ENCODE peak calls at places on chromosomes 13 and 19, in eight cellular contexts. V is progenitor cell of endocrine pancreas, C is thoracic aorta, N is neural crest cell, U is H9, D is WTC11, S is GM12865, B is B cell. O is an unnamed sample.

GRCh38 chr13:51552027-51552426 is 32.2 kb upstream of the WDFY2 start:
- DNase-seq in N (no peak), V (no peak), C (no peak), D (no peak), U (no peak), S (peak; percentile 16), B (no peak), O (no peak)

GRCh38 chr13:82116422-82116989 is 1765.8 kb downstream of the SLITRK1 start:
- DNase-seq in U (no peak), C (no peak), D (no peak), S (no peak), V (no peak), B (no peak), N (no peak), O (no peak)

GRCh38 chr13:69683921-69684663 is 423.5 kb upstream of the ATXN8OS start:
- DNase-seq in B (no peak), S (peak; percentile 29), C (no peak), N (no peak), U (no peak), D (no peak), V (peak; percentile 22), O (no peak)

GRCh38 chr13:45851171-45851889 is at the start of gene SIAH3:
- DNase-seq in V (no peak), U (peak; percentile 43), B (no peak), N (no peak), D (peak; percentile 23), C (no peak), S (no peak), O (no peak)

GRCh38 chr13:41658057-41658642 is 200.8 kb downstream of the RGCC start:
- DNase-seq in U (no peak), B (no peak), D (no peak), V (no peak), S (no peak), N (no peak), C (no peak), O (no peak)

GRCh38 chr19:3075605-3076431 is 13.5 kb upstream of the TLE5 start:
- DNase-seq in D (peak; percentile 76), V (peak; percentile 73), B (peak; percentile 74), C (no peak), N (peak; percentile 63), U (peak; percentile 67), S (peak; percentile 66), O (peak; percentile 60)

GRCh38 chr19:50365434-50366306 is at the start of gene NAPSA:
- DNase-seq in S (peak; percentile 74), C (no peak), V (no peak), U (no peak), B (no peak), D (no peak), N (no peak), O (no peak)

GRCh38 chr19:55487884-55488687 is at the start of gene SSC5D:
- DNase-seq in S (no peak), V (no peak), D (no peak), N (no peak), B (no peak), U (no peak), C (no peak), O (no peak)

GRCh38 chr19:19551862-19552192 is 13.8 kb downstream of the CILP2 start:
- DNase-seq in V (no peak), U (no peak), N (no peak), B (no peak), D (no peak), C (no peak), S (no peak), O (no peak)
- TF ChIP-seq CTCF in V (no peak), U (no peak), N (no peak), B (no peak), D (no peak), C (no peak), S (no peak), O (no peak)

GRCh38 chr13:80251403-80251802 is 89.5 kb downstream of the SPRY2 start:
- DNase-seq in C (no peak), V (no peak), B (no peak), U (no peak), S (peak; percentile 24), D (no peak), N (no peak), O (peak; percentile 5)
- TF ChIP-seq CTCF in C (no peak), V (no peak), B (no peak), U (peak; percentile 31), S (no peak), D (no peak), N (no peak), O (no peak)

DNA sequence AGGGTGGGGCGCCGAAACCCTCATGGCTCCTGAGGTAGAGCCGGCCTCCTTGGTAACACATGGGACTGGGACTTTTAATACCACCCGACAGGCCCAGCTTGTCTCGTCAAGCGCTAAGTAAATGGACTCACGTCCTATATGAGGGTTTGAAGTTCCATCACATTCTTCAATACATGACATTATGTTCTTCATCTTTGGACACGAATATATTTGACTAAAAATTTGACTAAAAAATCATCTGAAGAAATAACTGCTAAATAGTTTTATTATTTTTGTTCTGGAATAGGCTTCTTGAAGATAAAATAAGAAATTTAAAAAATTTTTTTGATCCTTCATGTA is 335 bp upstream of the ZNF607 start:
- DNase-seq in V (no peak), U (no peak), S (no peak), C (no peak), D (no peak), B (no peak), N (no peak), O (no peak)
- TF ChIP-seq CTCF in V (no peak), U (no peak), S (no peak), C (peak; percentile 4), D (no peak), B (peak; percentile 25), N (peak; percentile 41), O (no peak)

DNA sequence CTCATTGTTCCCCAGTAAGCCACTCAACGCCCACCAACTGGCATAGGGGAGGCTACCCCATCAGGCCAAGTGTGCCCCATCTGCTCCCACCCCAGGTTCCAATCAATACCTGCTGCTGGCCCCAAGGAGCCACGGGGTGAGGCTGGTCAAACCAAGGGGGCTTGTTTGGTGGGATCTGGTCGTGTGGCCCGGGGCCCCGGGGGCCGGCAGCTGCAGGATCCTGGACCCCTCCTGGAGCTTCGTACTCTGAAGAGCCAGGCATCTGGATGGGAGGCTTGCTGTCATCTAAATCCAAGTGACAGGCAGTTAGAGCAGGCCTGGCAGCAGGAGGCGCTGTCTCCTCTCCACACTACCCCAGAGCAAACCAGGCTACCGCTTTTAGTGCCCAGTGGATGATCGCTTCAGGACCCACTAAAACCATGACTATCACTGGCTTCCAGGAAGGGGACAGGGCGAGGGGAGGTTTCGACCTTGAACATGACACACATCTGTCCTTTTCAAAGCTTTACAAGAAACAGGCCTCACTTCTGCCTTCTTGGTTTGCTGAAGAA is 14.2 kb downstream of the CHERP start:
- DNase-seq in D (peak; percentile 59), V (no peak), N (peak; percentile 16), B (no peak), C (no peak), U (peak; percentile 56), S (peak; percentile 76), O (no peak)
- TF ChIP-seq CTCF in D (peak; percentile 41), V (peak; percentile 31), N (peak; percentile 53), B (peak; percentile 43), C (no peak), U (peak; percentile 70), S (peak; percentile 70), O (no peak)

GRCh38 chr19:42293966-42294365 is 8.0 kb upstream of the PRR19 start:
- DNase-seq in V (no peak), B (no peak), S (no peak), C (no peak), U (no peak), D (no peak), N (no peak), O (no peak)

GRCh38 chr19:42294471-42295137 is 7.3 kb upstream of the PRR19 start:
- DNase-seq in C (no peak), N (no peak), D (no peak), B (no peak), S (no peak), U (no peak), V (no peak), O (no peak)

GRCh38 chr19:42292963-42293362 is 9.0 kb upstream of the PRR19 start:
- DNase-seq in B (no peak), U (no peak), V (no peak), N (no peak), S (no peak), C (no peak), D (no peak), O (no peak)

GRCh38 chr19:42292042-42292960 is 9.6 kb upstream of the PRR19 start:
- DNase-seq in D (no peak), C (no peak), S (no peak), U (no peak), B (no peak), N (no peak), V (no peak), O (no peak)

DNA sequence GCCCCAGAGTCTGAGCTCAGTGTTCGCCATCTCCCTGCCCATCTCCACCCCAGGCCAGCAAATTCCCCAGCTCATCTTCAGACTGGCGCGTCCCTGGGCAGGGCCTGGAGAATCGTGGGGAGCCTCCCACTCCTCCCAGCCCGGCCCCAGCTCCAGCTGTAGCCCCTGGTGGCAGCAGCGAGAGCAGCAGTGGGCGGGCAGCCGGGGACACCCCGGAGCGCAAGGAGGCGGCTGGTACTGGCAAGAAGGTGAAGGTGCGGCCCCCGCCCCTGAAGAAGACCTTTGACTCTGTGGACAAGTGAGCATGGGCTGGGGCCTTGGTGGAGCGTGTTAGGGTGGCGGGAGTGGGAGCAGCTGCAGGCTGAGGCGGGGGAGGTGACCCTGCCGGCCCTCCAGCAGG is 8.4 kb upstream of the PRR19 start:
- DNase-seq in N (no peak), U (peak; percentile 60), V (no peak), C (no peak), D (peak; percentile 59), S (no peak), B (no peak), O (no peak)
- TF ChIP-seq CTCF in N (no peak), U (peak; percentile 52), V (peak; percentile 32), C (no peak), D (no peak), S (no peak), B (no peak), O (no peak)

GRCh38 chr13:103004790-103005307 is 61.4 kb downstream of the SLC10A2 start:
- DNase-seq in D (no peak), U (no peak), C (no peak), B (no peak), N (no peak), V (no peak), S (no peak), O (no peak)
- TF ChIP-seq CTCF in D (no peak), U (no peak), C (no peak), B (no peak), N (no peak), V (no peak), S (no peak), O (no peak)

GRCh38 chr19:42419309-42419708 is 7.9 kb downstream of the LIPE start:
- DNase-seq in S (no peak), N (no peak), U (no peak), V (no peak), C (no peak), B (no peak), D (no peak), O (no peak)
- TF ChIP-seq CTCF in S (no peak), N (no peak), U (no peak), V (no peak), C (no peak), B (no peak), D (no peak), O (no peak)

O was measured in RWPE1.